ENCODE peak calls at places on chromosomes 6 and 20, in seven cellular contexts. One of them, this sample, is unnamed.

GRCh38 chr6:158835616-158836221 is 16.6 kb upstream of the EZR start:
- DNase-seq in GM23338: no peak
- DNase-seq in amniotic epithelial cell: peak
- DNase-seq in fibroblast of pulmonary artery: peak
- DNase-seq in stimulated activated CD8-positive, alpha-beta memory T cell treated with anti-CD3 and anti-CD28 coated beads, Interleukin-7, amount 100 ng/mL, for 48 hours: no peak
- DNase-seq in adipocyte: no peak
- DNase-seq in SJSA1: no peak
- DNase-seq in this sample: no peak

GRCh38 chr20:6120491-6120988 is 2.3 kb downstream of the FERMT1 start:
- DNase-seq in GM23338: peak
- DNase-seq in amniotic epithelial cell: no peak
- DNase-seq in fibroblast of pulmonary artery: no peak
- DNase-seq in stimulated activated CD8-positive, alpha-beta memory T cell treated with anti-CD3 and anti-CD28 coated beads, Interleukin-7, amount 100 ng/mL, for 48 hours: no peak
- DNase-seq in adipocyte: no peak
- DNase-seq in SJSA1: no peak
- DNase-seq in this sample: no peak

GRCh38 chr6:131379951-131380350 is 193.1 kb upstream of the ARG1 start:
- DNase-seq in GM23338: no peak
- DNase-seq in amniotic epithelial cell: peak
- DNase-seq in fibroblast of pulmonary artery: peak
- DNase-seq in stimulated activated CD8-positive, alpha-beta memory T cell treated with anti-CD3 and anti-CD28 coated beads, Interleukin-7, amount 100 ng/mL, for 48 hours: no peak
- DNase-seq in adipocyte: peak
- DNase-seq in SJSA1: no peak
- DNase-seq in this sample: no peak

GRCh38 chr20:19935842-19936241 is 81.3 kb upstream of the NAA20 start:
- DNase-seq in GM23338: peak
- DNase-seq in amniotic epithelial cell: no peak
- DNase-seq in fibroblast of pulmonary artery: no peak
- DNase-seq in stimulated activated CD8-positive, alpha-beta memory T cell treated with anti-CD3 and anti-CD28 coated beads, Interleukin-7, amount 100 ng/mL, for 48 hours: no peak
- DNase-seq in adipocyte: no peak
- DNase-seq in SJSA1: no peak
- DNase-seq in this sample: no peak

GRCh38 chr6:75296811-75297779 is 12.5 kb upstream of the TMEM30A start:
- DNase-seq in GM23338: peak
- DNase-seq in amniotic epithelial cell: peak
- DNase-seq in fibroblast of pulmonary artery: peak
- DNase-seq in stimulated activated CD8-positive, alpha-beta memory T cell treated with anti-CD3 and anti-CD28 coated beads, Interleukin-7, amount 100 ng/mL, for 48 hours: no peak
- DNase-seq in adipocyte: peak
- DNase-seq in SJSA1: no peak
- DNase-seq in this sample: no peak

GRCh38 chr20:37567671-37568588 is 40.3 kb upstream of the BLCAP start:
- DNase-seq in GM23338: peak
- DNase-seq in amniotic epithelial cell: no peak
- DNase-seq in fibroblast of pulmonary artery: peak
- DNase-seq in stimulated activated CD8-positive, alpha-beta memory T cell treated with anti-CD3 and anti-CD28 coated beads, Interleukin-7, amount 100 ng/mL, for 48 hours: no peak
- DNase-seq in adipocyte: peak
- DNase-seq in SJSA1: no peak
- DNase-seq in this sample: no peak

GRCh38 chr6:10421508-10422281 is 6.8 kb upstream of the TFAP2A start:
- DNase-seq in GM23338: peak
- DNase-seq in amniotic epithelial cell: no peak
- DNase-seq in fibroblast of pulmonary artery: no peak
- DNase-seq in stimulated activated CD8-positive, alpha-beta memory T cell treated with anti-CD3 and anti-CD28 coated beads, Interleukin-7, amount 100 ng/mL, for 48 hours: no peak
- DNase-seq in adipocyte: no peak
- DNase-seq in SJSA1: no peak
- DNase-seq in this sample: no peak

GRCh38 chr6:169559001-169559441 is 142.8 kb downstream of the WDR27 start:
- DNase-seq in GM23338: no peak
- DNase-seq in amniotic epithelial cell: no peak
- DNase-seq in fibroblast of pulmonary artery: no peak
- DNase-seq in stimulated activated CD8-positive, alpha-beta memory T cell treated with anti-CD3 and anti-CD28 coated beads, Interleukin-7, amount 100 ng/mL, for 48 hours: no peak
- DNase-seq in adipocyte: no peak
- DNase-seq in SJSA1: no peak
- DNase-seq in this sample: no peak

GRCh38 chr6:28336284-28337024 is 506 bp upstream of the ZSCAN31 start:
- DNase-seq in GM23338: no peak
- DNase-seq in amniotic epithelial cell: peak
- DNase-seq in fibroblast of pulmonary artery: peak
- DNase-seq in stimulated activated CD8-positive, alpha-beta memory T cell treated with anti-CD3 and anti-CD28 coated beads, Interleukin-7, amount 100 ng/mL, for 48 hours: no peak
- DNase-seq in adipocyte: peak
- DNase-seq in SJSA1: peak
- DNase-seq in this sample: no peak

GRCh38 chr6:77683515-77683914 is 30.7 kb downstream of the MEI4 start:
- DNase-seq in GM23338: no peak
- DNase-seq in amniotic epithelial cell: no peak
- DNase-seq in fibroblast of pulmonary artery: no peak
- DNase-seq in stimulated activated CD8-positive, alpha-beta memory T cell treated with anti-CD3 and anti-CD28 coated beads, Interleukin-7, amount 100 ng/mL, for 48 hours: no peak
- DNase-seq in adipocyte: no peak
- DNase-seq in SJSA1: no peak
- DNase-seq in this sample: no peak

GRCh38 chr6:6811151-6812002 is 222.9 kb downstream of the LY86 start:
- DNase-seq in GM23338: peak
- DNase-seq in amniotic epithelial cell: peak
- DNase-seq in fibroblast of pulmonary artery: peak
- DNase-seq in stimulated activated CD8-positive, alpha-beta memory T cell treated with anti-CD3 and anti-CD28 coated beads, Interleukin-7, amount 100 ng/mL, for 48 hours: no peak
- DNase-seq in adipocyte: peak
- DNase-seq in SJSA1: peak
- DNase-seq in this sample: no peak

GRCh38 chr6:136524936-136525413 is 25.2 kb downstream of the MAP7 start:
- DNase-seq in GM23338: no peak
- DNase-seq in amniotic epithelial cell: no peak
- DNase-seq in fibroblast of pulmonary artery: no peak
- DNase-seq in stimulated activated CD8-positive, alpha-beta memory T cell treated with anti-CD3 and anti-CD28 coated beads, Interleukin-7, amount 100 ng/mL, for 48 hours: no peak
- DNase-seq in adipocyte: no peak
- DNase-seq in SJSA1: no peak
- DNase-seq in this sample: no peak

GRCh38 chr6:34970962-34971361 is 81.9 kb downstream of the ANKS1A start:
- DNase-seq in GM23338: no peak
- DNase-seq in amniotic epithelial cell: no peak
- DNase-seq in fibroblast of pulmonary artery: peak
- DNase-seq in stimulated activated CD8-positive, alpha-beta memory T cell treated with anti-CD3 and anti-CD28 coated beads, Interleukin-7, amount 100 ng/mL, for 48 hours: no peak
- DNase-seq in adipocyte: peak
- DNase-seq in SJSA1: no peak
- DNase-seq in this sample: no peak

GRCh38 chr6:167119680-167120556 is 3.0 kb upstream of the CCR6 start:
- DNase-seq in GM23338: no peak
- DNase-seq in amniotic epithelial cell: no peak
- DNase-seq in fibroblast of pulmonary artery: no peak
- DNase-seq in stimulated activated CD8-positive, alpha-beta memory T cell treated with anti-CD3 and anti-CD28 coated beads, Interleukin-7, amount 100 ng/mL, for 48 hours: no peak
- DNase-seq in adipocyte: no peak
- DNase-seq in SJSA1: no peak
- DNase-seq in this sample: no peak

GRCh38 chr6:142255785-142256184 is 46.0 kb upstream of the ADGRG6 start:
- DNase-seq in GM23338: no peak
- DNase-seq in amniotic epithelial cell: no peak
- DNase-seq in fibroblast of pulmonary artery: no peak
- DNase-seq in stimulated activated CD8-positive, alpha-beta memory T cell treated with anti-CD3 and anti-CD28 coated beads, Interleukin-7, amount 100 ng/mL, for 48 hours: no peak
- DNase-seq in adipocyte: no peak
- DNase-seq in SJSA1: no peak
- DNase-seq in this sample: no peak

GRCh38 chr6:32700391-32701040 is 34.1 kb upstream of the HLA-DQB1 start:
- DNase-seq in GM23338: peak
- DNase-seq in amniotic epithelial cell: peak
- DNase-seq in fibroblast of pulmonary artery: peak
- DNase-seq in stimulated activated CD8-positive, alpha-beta memory T cell treated with anti-CD3 and anti-CD28 coated beads, Interleukin-7, amount 100 ng/mL, for 48 hours: no peak
- DNase-seq in adipocyte: peak
- DNase-seq in SJSA1: peak
- DNase-seq in this sample: peak

GRCh38 chr6:12884983-12885382 is 168.4 kb downstream of the PHACTR1 start:
- DNase-seq in GM23338: no peak
- DNase-seq in amniotic epithelial cell: no peak
- DNase-seq in fibroblast of pulmonary artery: no peak
- DNase-seq in stimulated activated CD8-positive, alpha-beta memory T cell treated with anti-CD3 and anti-CD28 coated beads, Interleukin-7, amount 100 ng/mL, for 48 hours: no peak
- DNase-seq in adipocyte: no peak
- DNase-seq in SJSA1: no peak
- DNase-seq in this sample: no peak

GRCh38 chr20:18188446-18188845 is 50.8 kb downstream of the KAT14 start:
- DNase-seq in GM23338: no peak
- DNase-seq in amniotic epithelial cell: no peak
- DNase-seq in fibroblast of pulmonary artery: no peak
- DNase-seq in stimulated activated CD8-positive, alpha-beta memory T cell treated with anti-CD3 and anti-CD28 coated beads, Interleukin-7, amount 100 ng/mL, for 48 hours: no peak
- DNase-seq in adipocyte: peak
- DNase-seq in SJSA1: no peak
- DNase-seq in this sample: no peak

GRCh38 chr6:158039571-158040050 is 57.9 kb downstream of the SYNJ2 start:
- DNase-seq in GM23338: no peak
- DNase-seq in amniotic epithelial cell: no peak
- DNase-seq in fibroblast of pulmonary artery: no peak
- DNase-seq in stimulated activated CD8-positive, alpha-beta memory T cell treated with anti-CD3 and anti-CD28 coated beads, Interleukin-7, amount 100 ng/mL, for 48 hours: no peak
- DNase-seq in adipocyte: no peak
- DNase-seq in SJSA1: no peak
- DNase-seq in this sample: no peak

GRCh38 chr20:38893485-38894090 is 32.6 kb upstream of the FAM83D start:
- DNase-seq in GM23338: peak
- DNase-seq in amniotic epithelial cell: peak
- DNase-seq in fibroblast of pulmonary artery: peak
- DNase-seq in stimulated activated CD8-positive, alpha-beta memory T cell treated with anti-CD3 and anti-CD28 coated beads, Interleukin-7, amount 100 ng/mL, for 48 hours: peak
- DNase-seq in adipocyte: peak
- DNase-seq in SJSA1: peak
- DNase-seq in this sample: peak

GRCh38 chr20:51640743-51641142 is 98.2 kb upstream of the NFATC2 start:
- DNase-seq in GM23338: no peak
- DNase-seq in amniotic epithelial cell: peak
- DNase-seq in fibroblast of pulmonary artery: no peak
- DNase-seq in stimulated activated CD8-positive, alpha-beta memory T cell treated with anti-CD3 and anti-CD28 coated beads, Interleukin-7, amount 100 ng/mL, for 48 hours: no peak
- DNase-seq in adipocyte: peak
- DNase-seq in SJSA1: no peak
- DNase-seq in this sample: no peak

GRCh38 chr6:30781697-30782424 is 37.5 kb upstream of the IER3 start:
- DNase-seq in GM23338: no peak
- DNase-seq in amniotic epithelial cell: peak
- DNase-seq in fibroblast of pulmonary artery: peak
- DNase-seq in stimulated activated CD8-positive, alpha-beta memory T cell treated with anti-CD3 and anti-CD28 coated beads, Interleukin-7, amount 100 ng/mL, for 48 hours: no peak
- DNase-seq in adipocyte: peak
- DNase-seq in SJSA1: peak
- DNase-seq in this sample: peak

GRCh38 chr6:166969390-166970002 is 13.1 kb upstream of the RNASET2 start:
- DNase-seq in GM23338: no peak
- DNase-seq in amniotic epithelial cell: no peak
- DNase-seq in fibroblast of pulmonary artery: no peak
- DNase-seq in stimulated activated CD8-positive, alpha-beta memory T cell treated with anti-CD3 and anti-CD28 coated beads, Interleukin-7, amount 100 ng/mL, for 48 hours: no peak
- DNase-seq in adipocyte: peak
- DNase-seq in SJSA1: no peak
- DNase-seq in this sample: no peak

GRCh38 chr6:32430179-32430578 is 9.5 kb upstream of the HLA-DRA start:
- DNase-seq in GM23338: no peak
- DNase-seq in amniotic epithelial cell: no peak
- DNase-seq in fibroblast of pulmonary artery: no peak
- DNase-seq in stimulated activated CD8-positive, alpha-beta memory T cell treated with anti-CD3 and anti-CD28 coated beads, Interleukin-7, amount 100 ng/mL, for 48 hours: no peak
- DNase-seq in adipocyte: no peak
- DNase-seq in SJSA1: no peak
- DNase-seq in this sample: no peak

GRCh38 chr6:41966214-41966920 is 24.8 kb upstream of the CCND3 start:
- DNase-seq in GM23338: no peak
- DNase-seq in amniotic epithelial cell: no peak
- DNase-seq in fibroblast of pulmonary artery: no peak
- DNase-seq in stimulated activated CD8-positive, alpha-beta memory T cell treated with anti-CD3 and anti-CD28 coated beads, Interleukin-7, amount 100 ng/mL, for 48 hours: no peak
- DNase-seq in adipocyte: no peak
- DNase-seq in SJSA1: no peak
- DNase-seq in this sample: no peak

GRCh38 chr6:148445620-148446019 is 103.0 kb downstream of the SASH1 start:
- DNase-seq in GM23338: no peak
- DNase-seq in amniotic epithelial cell: peak
- DNase-seq in fibroblast of pulmonary artery: peak
- DNase-seq in stimulated activated CD8-positive, alpha-beta memory T cell treated with anti-CD3 and anti-CD28 coated beads, Interleukin-7, amount 100 ng/mL, for 48 hours: no peak
- DNase-seq in adipocyte: peak
- DNase-seq in SJSA1: peak
- DNase-seq in this sample: no peak

GRCh38 chr20:10986586-10986985 is 312.8 kb upstream of the JAG1 start:
- DNase-seq in GM23338: no peak
- DNase-seq in amniotic epithelial cell: no peak
- DNase-seq in fibroblast of pulmonary artery: no peak
- DNase-seq in stimulated activated CD8-positive, alpha-beta memory T cell treated with anti-CD3 and anti-CD28 coated beads, Interleukin-7, amount 100 ng/mL, for 48 hours: no peak
- DNase-seq in adipocyte: peak
- DNase-seq in SJSA1: peak
- DNase-seq in this sample: no peak

GRCh38 chr6:26284537-26285142 is 80.4 kb upstream of the BTN3A2 start:
- DNase-seq in GM23338: peak
- DNase-seq in amniotic epithelial cell: peak
- DNase-seq in fibroblast of pulmonary artery: peak
- DNase-seq in stimulated activated CD8-positive, alpha-beta memory T cell treated with anti-CD3 and anti-CD28 coated beads, Interleukin-7, amount 100 ng/mL, for 48 hours: peak
- DNase-seq in adipocyte: peak
- DNase-seq in SJSA1: peak
- DNase-seq in this sample: no peak

GRCh38 chr20:4550740-4551139 is 171.0 kb upstream of the PRND start:
- DNase-seq in GM23338: no peak
- DNase-seq in amniotic epithelial cell: no peak
- DNase-seq in fibroblast of pulmonary artery: peak
- DNase-seq in stimulated activated CD8-positive, alpha-beta memory T cell treated with anti-CD3 and anti-CD28 coated beads, Interleukin-7, amount 100 ng/mL, for 48 hours: no peak
- DNase-seq in adipocyte: no peak
- DNase-seq in SJSA1: no peak
- DNase-seq in this sample: no peak

GRCh38 chr20:1652960-1653359 is 4.6 kb downstream of the SIRPG start:
- DNase-seq in GM23338: no peak
- DNase-seq in amniotic epithelial cell: no peak
- DNase-seq in fibroblast of pulmonary artery: no peak
- DNase-seq in stimulated activated CD8-positive, alpha-beta memory T cell treated with anti-CD3 and anti-CD28 coated beads, Interleukin-7, amount 100 ng/mL, for 48 hours: no peak
- DNase-seq in adipocyte: no peak
- DNase-seq in SJSA1: no peak
- DNase-seq in this sample: no peak

GRCh38 chr20:46530640-46531039 is 17.3 kb upstream of the ZNF334 start:
- DNase-seq in GM23338: no peak
- DNase-seq in amniotic epithelial cell: no peak
- DNase-seq in fibroblast of pulmonary artery: no peak
- DNase-seq in stimulated activated CD8-positive, alpha-beta memory T cell treated with anti-CD3 and anti-CD28 coated beads, Interleukin-7, amount 100 ng/mL, for 48 hours: no peak
- DNase-seq in adipocyte: no peak
- DNase-seq in SJSA1: no peak
- DNase-seq in this sample: no peak

GRCh38 chr6:33316603-33317417 is 734 bp downstream of the ZBTB22 start:
- DNase-seq in GM23338: no peak
- DNase-seq in amniotic epithelial cell: no peak
- DNase-seq in fibroblast of pulmonary artery: no peak
- DNase-seq in stimulated activated CD8-positive, alpha-beta memory T cell treated with anti-CD3 and anti-CD28 coated beads, Interleukin-7, amount 100 ng/mL, for 48 hours: no peak
- DNase-seq in adipocyte: no peak
- DNase-seq in SJSA1: no peak
- DNase-seq in this sample: no peak

GRCh38 chr6:144912474-144912873 is 627.3 kb downstream of the UTRN start:
- DNase-seq in GM23338: peak
- DNase-seq in amniotic epithelial cell: peak
- DNase-seq in fibroblast of pulmonary artery: peak
- DNase-seq in stimulated activated CD8-positive, alpha-beta memory T cell treated with anti-CD3 and anti-CD28 coated beads, Interleukin-7, amount 100 ng/mL, for 48 hours: no peak
- DNase-seq in adipocyte: peak
- DNase-seq in SJSA1: peak
- DNase-seq in this sample: no peak

GRCh38 chr6:21305827-21306469 is 287.6 kb upstream of the SOX4 start:
- DNase-seq in GM23338: no peak
- DNase-seq in amniotic epithelial cell: peak
- DNase-seq in fibroblast of pulmonary artery: peak
- DNase-seq in stimulated activated CD8-positive, alpha-beta memory T cell treated with anti-CD3 and anti-CD28 coated beads, Interleukin-7, amount 100 ng/mL, for 48 hours: no peak
- DNase-seq in adipocyte: peak
- DNase-seq in SJSA1: no peak
- DNase-seq in this sample: no peak